ENCODE peak calls at places on chromosomes 16 and 17, in ten cellular contexts. One of them, this sample, is unnamed.

GRCh38 chr17:36816889-36817288 is 120.4 kb upstream of the LHX1 start:
- DNase-seq in GDM1: no peak
- DNase-seq in activated CD4-positive, alpha-beta T cell treated with anti-CD3 and anti-CD28 coated beads for 36 hours: no peak
- DNase-seq in kidney epithelial cell: no peak
- DNase-seq in neural crest cell: no peak
- DNase-seq in WTC11: no peak
- DNase-seq in DMS153: no peak
- DNase-seq in stimulated activated CD8-positive, alpha-beta memory T cell treated with anti-CD3 and anti-CD28 coated beads, Interleukin-4, amount 100 ng/mL, for 1 hour: no peak
- DNase-seq in fibroblast of mammary gland: no peak
- DNase-seq in cardiac fibroblast: no peak
- DNase-seq in this sample: no peak

GRCh38 chr17:80984749-80985148 is 6.9 kb upstream of the CHMP6 start:
- DNase-seq in kidney epithelial cell: no peak
- DNase-seq in stimulated activated CD8-positive, alpha-beta memory T cell treated with anti-CD3 and anti-CD28 coated beads, Interleukin-4, amount 100 ng/mL, for 1 hour: no peak
- DNase-seq in GDM1: no peak
- DNase-seq in cardiac fibroblast: peak
- DNase-seq in WTC11: peak
- DNase-seq in activated CD4-positive, alpha-beta T cell treated with anti-CD3 and anti-CD28 coated beads for 36 hours: no peak
- DNase-seq in fibroblast of mammary gland: peak
- DNase-seq in neural crest cell: no peak
- DNase-seq in DMS153: no peak
- DNase-seq in this sample: peak

GRCh38 chr16:88325087-88325750 is 57.5 kb upstream of the ZNF469 start:
- DNase-seq in neural crest cell: no peak
- DNase-seq in kidney epithelial cell: no peak
- DNase-seq in stimulated activated CD8-positive, alpha-beta memory T cell treated with anti-CD3 and anti-CD28 coated beads, Interleukin-4, amount 100 ng/mL, for 1 hour: no peak
- DNase-seq in WTC11: no peak
- DNase-seq in cardiac fibroblast: no peak
- DNase-seq in fibroblast of mammary gland: no peak
- DNase-seq in GDM1: no peak
- DNase-seq in DMS153: no peak
- DNase-seq in activated CD4-positive, alpha-beta T cell treated with anti-CD3 and anti-CD28 coated beads for 36 hours: no peak
- DNase-seq in this sample: no peak

GRCh38 chr16:28842696-28843095 is 3.5 kb downstream of the TUFM start:
- DNase-seq in GDM1: no peak
- DNase-seq in activated CD4-positive, alpha-beta T cell treated with anti-CD3 and anti-CD28 coated beads for 36 hours: no peak
- DNase-seq in DMS153: no peak
- DNase-seq in neural crest cell: no peak
- DNase-seq in cardiac fibroblast: no peak
- DNase-seq in kidney epithelial cell: no peak
- DNase-seq in WTC11: no peak
- DNase-seq in fibroblast of mammary gland: no peak
- DNase-seq in stimulated activated CD8-positive, alpha-beta memory T cell treated with anti-CD3 and anti-CD28 coated beads, Interleukin-4, amount 100 ng/mL, for 1 hour: no peak
- DNase-seq in this sample: no peak

GRCh38 chr17:77286641-77287431 is 146.1 kb downstream of the SEC14L1 start:
- DNase-seq in cardiac fibroblast: peak
- DNase-seq in activated CD4-positive, alpha-beta T cell treated with anti-CD3 and anti-CD28 coated beads for 36 hours: no peak
- DNase-seq in stimulated activated CD8-positive, alpha-beta memory T cell treated with anti-CD3 and anti-CD28 coated beads, Interleukin-4, amount 100 ng/mL, for 1 hour: no peak
- DNase-seq in fibroblast of mammary gland: no peak
- DNase-seq in WTC11: no peak
- DNase-seq in kidney epithelial cell: no peak
- DNase-seq in GDM1: no peak
- DNase-seq in neural crest cell: no peak
- DNase-seq in DMS153: peak
- DNase-seq in this sample: no peak

GRCh38 chr17:12431188-12431587 is 234.5 kb upstream of the MYOCD start:
- DNase-seq in WTC11: no peak
- DNase-seq in cardiac fibroblast: no peak
- DNase-seq in fibroblast of mammary gland: no peak
- DNase-seq in activated CD4-positive, alpha-beta T cell treated with anti-CD3 and anti-CD28 coated beads for 36 hours: no peak
- DNase-seq in neural crest cell: no peak
- DNase-seq in DMS153: no peak
- DNase-seq in kidney epithelial cell: no peak
- DNase-seq in stimulated activated CD8-positive, alpha-beta memory T cell treated with anti-CD3 and anti-CD28 coated beads, Interleukin-4, amount 100 ng/mL, for 1 hour: no peak
- DNase-seq in GDM1: no peak
- DNase-seq in this sample: no peak

GRCh38 chr17:77736721-77737120 is 221.8 kb upstream of the TNRC6C start:
- DNase-seq in kidney epithelial cell: no peak
- DNase-seq in WTC11: no peak
- DNase-seq in DMS153: no peak
- DNase-seq in activated CD4-positive, alpha-beta T cell treated with anti-CD3 and anti-CD28 coated beads for 36 hours: no peak
- DNase-seq in stimulated activated CD8-positive, alpha-beta memory T cell treated with anti-CD3 and anti-CD28 coated beads, Interleukin-4, amount 100 ng/mL, for 1 hour: no peak
- DNase-seq in fibroblast of mammary gland: no peak
- DNase-seq in neural crest cell: no peak
- DNase-seq in cardiac fibroblast: no peak
- DNase-seq in GDM1: no peak
- DNase-seq in this sample: no peak

GRCh38 chr17:42674755-42675347 is 1.9 kb downstream of the PLEKHH3 start:
- DNase-seq in DMS153: no peak
- DNase-seq in activated CD4-positive, alpha-beta T cell treated with anti-CD3 and anti-CD28 coated beads for 36 hours: no peak
- DNase-seq in stimulated activated CD8-positive, alpha-beta memory T cell treated with anti-CD3 and anti-CD28 coated beads, Interleukin-4, amount 100 ng/mL, for 1 hour: no peak
- DNase-seq in GDM1: no peak
- DNase-seq in fibroblast of mammary gland: no peak
- DNase-seq in neural crest cell: no peak
- DNase-seq in cardiac fibroblast: no peak
- DNase-seq in kidney epithelial cell: no peak
- DNase-seq in WTC11: peak
- DNase-seq in this sample: no peak

GRCh38 chr17:1601571-1601970 is 27.1 kb downstream of the SLC43A2 start:
- DNase-seq in stimulated activated CD8-positive, alpha-beta memory T cell treated with anti-CD3 and anti-CD28 coated beads, Interleukin-4, amount 100 ng/mL, for 1 hour: no peak
- DNase-seq in DMS153: no peak
- DNase-seq in activated CD4-positive, alpha-beta T cell treated with anti-CD3 and anti-CD28 coated beads for 36 hours: no peak
- DNase-seq in kidney epithelial cell: no peak
- DNase-seq in GDM1: no peak
- DNase-seq in cardiac fibroblast: no peak
- DNase-seq in fibroblast of mammary gland: no peak
- DNase-seq in neural crest cell: no peak
- DNase-seq in WTC11: no peak
- DNase-seq in this sample: no peak

GRCh38 chr17:76171701-76172100 is 30.7 kb upstream of the FOXJ1 start:
- DNase-seq in activated CD4-positive, alpha-beta T cell treated with anti-CD3 and anti-CD28 coated beads for 36 hours: no peak
- DNase-seq in kidney epithelial cell: no peak
- DNase-seq in DMS153: no peak
- DNase-seq in cardiac fibroblast: no peak
- DNase-seq in fibroblast of mammary gland: no peak
- DNase-seq in neural crest cell: no peak
- DNase-seq in stimulated activated CD8-positive, alpha-beta memory T cell treated with anti-CD3 and anti-CD28 coated beads, Interleukin-4, amount 100 ng/mL, for 1 hour: no peak
- DNase-seq in GDM1: no peak
- DNase-seq in WTC11: no peak
- DNase-seq in this sample: no peak